ENCODE peak calls at places on chromosomes 6 and 20, in five cellular contexts. X is bronchial epithelial cell, I is stomach, N is upper lobe of right lung, M is mucosa of descending colon. K is an unnamed sample.

GRCh38 chr6:149834513-149835481 is 29.4 kb downstream of the LRP11 start:
- DNase-seq in X (peak; percentile 91), I (peak; percentile 61), M (peak; percentile 89), N (no peak), K (peak; percentile 85)

GRCh38 chr20:36472656-36473071 is 68.7 kb upstream of the MYL9 start:
- DNase-seq in I (peak; percentile 54), N (peak; percentile 74), M (peak; percentile 85), X (peak; percentile 58), K (no peak)

GRCh38 chr6:127939442-127940066 is 38.7 kb upstream of the THEMIS start:
- DNase-seq in I (no peak), N (no peak), M (no peak), X (peak; percentile 54), K (peak; percentile 44)

GRCh38 chr6:29926795-29927427 is 15.4 kb upstream of the HLA-A start:
- DNase-seq in M (peak; percentile 91), I (peak; percentile 84), N (peak; percentile 91), X (peak; percentile 65), K (peak; percentile 50)

GRCh38 chr20:58497076-58497665 is 18.0 kb downstream of the APCDD1L start:
- DNase-seq in N (no peak), M (no peak), X (no peak), I (no peak), K (no peak)

GRCh38 chr6:63440594-63440993 is 120.8 kb upstream of the LGSN start:
- DNase-seq in M (no peak), I (no peak), N (no peak), X (no peak), K (no peak)

GRCh38 chr20:19786311-19786710 is 28.3 kb downstream of the RIN2 start:
- DNase-seq in N (no peak), I (no peak), M (peak; percentile 75), X (peak; percentile 71), K (peak; percentile 95)

GRCh38 chr6:105995403-105995699 is 90.8 kb upstream of the PRDM1 start:
- DNase-seq in N (no peak), M (no peak), I (no peak), X (no peak), K (no peak)

GRCh38 chr6:137043710-137044365 is 927 bp downstream of the IL20RA start:
- DNase-seq in N (no peak), M (peak; percentile 54), X (peak; percentile 50), I (peak; percentile 49), K (peak; percentile 43)

GRCh38 chr6:40916816-40917215 is 122.2 kb downstream of the UNC5CL start:
- DNase-seq in X (no peak), I (no peak), N (no peak), M (no peak), K (no peak)

GRCh38 chr20:51480507-51481270 is 61.8 kb downstream of the NFATC2 start:
- DNase-seq in M (no peak), I (no peak), N (no peak), X (no peak), K (no peak)

GRCh38 chr6:160931378-160932343 is 59.9 kb upstream of the MAP3K4 start:
- DNase-seq in N (no peak), M (no peak), I (no peak), X (no peak), K (no peak)
- TF ChIP-seq CTCF in N (no peak), M (no peak), I (no peak), X (no peak), K (no peak)

GRCh38 chr6:169251371-169251802 is 2.3 kb downstream of the THBS2 start:
- DNase-seq in N (no peak), I (peak; percentile 10), M (no peak), X (no peak), K (no peak)
- H3K4me3 ChIP-seq in N (peak overlapping the region; percentile 37), I (peak overlapping the region; percentile 26), M (no peak overlapping the region), X (no peak overlapping the region), K (peak overlapping the region; percentile 75)

DNA sequence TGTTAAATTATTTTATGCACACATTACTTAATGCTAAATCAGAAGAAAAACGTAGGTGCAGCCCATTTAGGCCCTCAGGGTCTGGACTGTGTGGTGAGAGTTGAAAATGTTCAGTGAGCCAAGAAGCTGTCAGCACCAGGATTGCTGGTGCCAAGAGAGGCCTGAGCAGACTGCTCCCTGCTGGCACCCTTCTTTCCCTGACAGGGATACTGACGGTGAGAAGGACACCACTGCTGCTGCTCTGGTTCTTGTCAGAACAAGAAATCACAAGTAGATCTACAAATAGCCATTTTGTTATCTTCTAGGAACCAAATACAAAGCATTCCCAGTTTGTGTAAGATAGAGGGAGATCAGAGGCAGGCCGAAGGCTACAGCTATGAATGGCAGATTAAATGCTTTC is 48.7 kb upstream of the CRISP1 start:
- DNase-seq in X (peak; percentile 76), N (no peak), M (no peak), I (no peak), K (no peak)
- TF ChIP-seq CTCF in X (peak; percentile 42), N (no peak), M (no peak), I (no peak), K (no peak)

GRCh38 chr20:60650087-60650486 is 602.0 kb upstream of the CDH4 start:
- DNase-seq in X (no peak), M (no peak), I (no peak), N (no peak), K (no peak)
- H3K4me3 ChIP-seq in X (no peak overlapping the region), M (no peak overlapping the region), I (no peak overlapping the region), N (no peak overlapping the region), K (no peak overlapping the region)

DNA sequence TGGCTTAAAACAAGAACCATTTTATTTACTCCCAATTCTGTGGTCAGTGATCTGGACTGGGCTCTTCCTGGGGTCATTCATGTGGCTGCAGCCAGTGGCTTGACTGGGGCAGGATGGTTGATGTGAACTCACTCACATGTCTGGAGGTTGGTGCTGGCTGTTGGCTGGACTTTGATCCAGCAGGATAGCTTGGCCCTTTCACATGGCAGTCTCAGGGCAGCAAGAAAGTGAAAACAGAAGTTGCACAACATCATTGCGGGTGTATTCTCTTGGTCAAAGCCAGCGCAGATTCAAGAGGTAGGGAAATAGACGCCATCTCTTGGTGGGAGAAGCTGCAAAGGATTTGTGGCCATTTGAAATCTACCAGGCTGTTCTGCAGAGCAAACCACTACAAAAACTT is 77.2 kb downstream of the MDGA1 start:
- DNase-seq in N (no peak), I (no peak), X (no peak), M (peak; percentile 19), K (no peak)
- TF ChIP-seq CTCF in N (no peak), I (no peak), X (no peak), M (no peak), K (no peak)

GRCh38 chr6:170357812-170358211 is 51.3 kb downstream of the FAM120B start:
- DNase-seq in M (no peak), I (no peak), X (no peak), N (no peak), K (no peak)
- H3K4me3 ChIP-seq in M (no peak overlapping the region), I (no peak overlapping the region), X (no peak overlapping the region), N (no peak overlapping the region), K (no peak overlapping the region)

DNA sequence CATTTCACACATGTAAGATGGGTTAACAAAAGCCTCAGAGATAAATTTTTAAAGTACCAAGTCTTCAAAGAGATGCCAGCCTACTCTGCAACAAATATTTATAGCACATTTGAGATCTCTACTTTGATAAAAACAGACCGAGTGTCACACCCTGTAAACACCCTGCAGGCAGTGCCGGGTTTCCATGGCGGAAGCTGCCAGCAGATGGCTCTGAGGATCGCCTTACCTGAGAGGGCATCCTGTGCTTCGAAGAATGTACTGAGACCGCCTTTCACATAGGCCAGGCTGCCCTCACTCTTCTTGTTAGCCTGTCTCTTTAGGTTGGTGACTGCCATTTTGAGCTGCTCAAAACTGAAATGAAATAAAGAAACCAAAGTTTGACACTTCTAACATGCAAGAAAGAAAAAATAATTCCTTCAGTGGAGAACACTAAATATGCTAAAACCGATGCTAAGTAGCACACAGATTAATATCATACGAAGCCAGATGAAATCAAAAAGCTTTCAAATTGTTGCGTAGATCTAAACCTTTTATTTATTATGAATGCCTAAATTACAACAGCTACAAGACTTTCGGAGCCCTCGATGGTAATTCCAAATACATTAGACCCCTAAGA is 39.3 kb downstream of the HUS1B start:
- DNase-seq in N (no peak), X (no peak), I (no peak), M (no peak), K (no peak)
- TF ChIP-seq CTCF in N (no peak), X (peak; percentile 1), I (no peak), M (no peak), K (no peak)

DNA sequence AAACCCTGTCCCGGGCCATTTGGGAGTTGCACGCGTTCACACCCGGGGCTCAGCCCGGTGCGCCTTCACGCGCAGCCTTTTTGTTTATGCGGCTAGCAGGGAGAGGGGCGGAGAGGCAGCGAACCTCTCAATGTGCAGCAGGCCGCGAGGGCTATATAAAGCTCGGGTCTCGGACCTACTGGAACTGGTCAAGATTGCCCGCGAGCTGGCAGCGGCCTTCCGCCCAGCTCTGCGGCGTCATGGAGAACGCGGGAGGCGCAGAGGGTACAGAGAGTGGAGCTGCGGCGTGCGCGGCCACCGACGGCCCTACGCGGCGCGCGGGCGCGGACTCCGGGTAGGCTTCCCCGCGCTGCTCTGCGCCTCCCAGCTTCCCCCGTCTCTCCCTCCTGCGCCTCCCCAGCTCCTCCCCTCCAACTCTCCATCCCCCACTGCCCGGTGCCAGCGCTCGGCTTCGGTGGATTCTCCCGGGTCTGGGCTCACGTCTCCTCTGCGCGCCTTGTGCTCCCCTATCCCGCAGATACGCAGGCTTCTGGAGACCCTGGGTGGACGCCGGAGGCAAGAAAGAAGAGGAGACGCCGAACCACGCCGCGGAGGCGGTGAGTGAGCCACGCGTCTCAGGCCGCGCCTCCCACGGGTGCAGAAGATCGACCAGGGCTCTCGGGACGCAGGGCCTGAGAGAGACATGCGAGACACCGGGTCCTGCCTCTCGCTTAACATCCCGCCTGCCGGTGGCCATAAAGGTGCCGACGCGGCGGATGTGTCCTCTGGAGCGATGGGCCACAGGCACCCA is at the start of gene RIPPLY2:
- DNase-seq in I (no peak), N (no peak), M (no peak), X (no peak), K (peak; percentile 33)
- H3K4me3 ChIP-seq in I (peak within 1 kb of the TSS; percentile 68), N (peak within 1 kb of the TSS; percentile 43), M (no peak within 1 kb of the TSS), X (peak within 1 kb of the TSS; percentile 44), K (peak within 1 kb of the TSS; percentile 44)